ENCODE peak calls at places on chromosomes 12 and 14, in eight cellular contexts. G is uterus; O is NCI-H187; N is IMR-90; D is HFF-Myc; F is stimulated activated CD8-positive, alpha-beta memory T cell treated with anti-CD3 and anti-CD28 coated beads, Interleukin-2, amount 100 ng/mL, for 1 hour; Z is NCI-H1092; C is fibroblast of mammary gland. A is an unnamed sample.

GRCh38 chr12:13471471-13471870 is 274.9 kb downstream of the EMP1 start:
- DNase-seq in N (no peak), F (no peak), O (no peak), Z (no peak), D (no peak), C (no peak), G (no peak), A (no peak)

GRCh38 chr12:50127546-50127945 is 15.5 kb downstream of the COX14 start:
- DNase-seq in G (no peak), Z (no peak), N (no peak), C (no peak), O (peak), D (no peak), F (no peak), A (peak)

GRCh38 chr12:124828264-124829007 is 35.2 kb downstream of the SCARB1 start:
- DNase-seq in N (peak), C (no peak), D (no peak), O (no peak), Z (no peak), G (no peak), F (no peak), A (peak)

GRCh38 chr12:96878704-96879103 is 28.4 kb upstream of the NEDD1 start:
- DNase-seq in C (peak), O (no peak), N (peak), Z (no peak), G (no peak), F (no peak), D (no peak), A (no peak)

GRCh38 chr12:52091869-52092268 is 12.4 kb downstream of the SMIM41 start:
- DNase-seq in Z (no peak), N (no peak), D (no peak), O (peak), G (no peak), F (no peak), C (no peak), A (no peak)

GRCh38 chr14:61213930-61214329 is 67.2 kb downstream of the TMEM30B start:
- DNase-seq in N (peak), O (no peak), F (no peak), Z (no peak), G (no peak), D (no peak), C (peak), A (no peak)

GRCh38 chr12:1398673-1399072 is 195.7 kb downstream of the FBXL14 start:
- DNase-seq in D (no peak), C (peak), G (no peak), O (no peak), Z (no peak), F (no peak), N (peak), A (no peak)

GRCh38 chr12:74071182-74071581 is 466.5 kb upstream of the ATXN7L3B start:
- DNase-seq in F (no peak), O (no peak), N (no peak), G (no peak), D (no peak), C (no peak), Z (no peak), A (no peak)

GRCh38 chr12:57694459-57695019 is 607 bp downstream of the OS9 start:
- DNase-seq in D (no peak), O (no peak), Z (no peak), G (no peak), F (no peak), N (no peak), C (peak), A (peak)

GRCh38 chr12:74076918-74077317 is 460.7 kb upstream of the ATXN7L3B start:
- DNase-seq in O (no peak), Z (no peak), N (no peak), D (no peak), F (no peak), C (no peak), G (no peak), A (no peak)

GRCh38 chr12:50581226-50582184 is 76.7 kb downstream of the DIP2B start:
- DNase-seq in Z (no peak), G (no peak), O (no peak), N (peak), F (no peak), C (peak), D (no peak), A (peak)

A was measured in mammary epithelial cell.